ENCODE peak calls at places on chromosomes 13 and 19, in six cellular contexts. E is NCI-H146; D is activated CD4-positive, alpha-beta T cell treated with anti-CD3 and anti-CD28 coated beads for 48 hours; H is GF-D8; I is GM10248; F is hippocampal formation. T is an unnamed sample.

GRCh38 chr19:58477130-58477529 is 978 bp downstream of the ZNF446 start:
- DNase-seq in E (no peak), D (no peak), H (no peak), I (no peak), F (no peak), T (no peak)

GRCh38 chr19:5299137-5299536 is 41.5 kb downstream of the PTPRS start:
- DNase-seq in E (no peak), D (no peak), H (no peak), I (no peak), F (no peak), T (no peak)

GRCh38 chr19:49180659-49181058 is 23.1 kb downstream of the TRPM4 start:
- DNase-seq in E (no peak), D (no peak), H (no peak), I (no peak), F (no peak), T (no peak)

GRCh38 chr19:50321831-50322230 is 7.3 kb downstream of the KCNC3 start:
- DNase-seq in E (no peak), D (no peak), H (no peak), I (no peak), F (no peak), T (no peak)

GRCh38 chr19:43768273-43769050 is 12.3 kb downstream of the KCNN4 start:
- DNase-seq in E (no peak), D (no peak), H (peak; percentile 89), I (no peak), F (no peak), T (no peak)

GRCh38 chr13:36207672-36208071 is 6.7 kb downstream of the SOHLH2 start:
- DNase-seq in E (peak; percentile 27), D (no peak), H (no peak), I (no peak), F (no peak), T (no peak)

GRCh38 chr13:86946734-86947133 is 724.4 kb upstream of the SLITRK5 start:
- DNase-seq in E (no peak), D (no peak), H (no peak), I (no peak), F (no peak), T (peak; percentile 12)

GRCh38 chr13:32824671-32825070 is 191.6 kb upstream of the KL start:
- DNase-seq in E (no peak), D (no peak), H (no peak), I (no peak), F (no peak), T (peak; percentile 95)

GRCh38 chr13:85666356-85666755 is 132.9 kb downstream of the SLITRK6 start:
- DNase-seq in E (peak; percentile 97), D (no peak), H (no peak), I (no peak), F (no peak), T (no peak)

GRCh38 chr19:19053508-19054314 is 10.1 kb upstream of the SLC25A42 start:
- DNase-seq in E (peak; percentile 64), D (peak; percentile 62), H (no peak), I (peak; percentile 71), F (peak; percentile 24), T (no peak)

GRCh38 chr13:75458696-75459422 is 23.1 kb downstream of the TBC1D4 start:
- DNase-seq in E (peak; percentile 86), D (no peak), H (no peak), I (peak; percentile 64), F (no peak), T (no peak)

GRCh38 chr13:53137777-53138176 is 109.2 kb downstream of the OLFM4 start:
- DNase-seq in E (no peak), D (no peak), H (no peak), I (no peak), F (no peak), T (peak; percentile 18)

GRCh38 chr19:53131732-53132131 is 978 bp downstream of the ZNF415 start:
- DNase-seq in E (no peak), D (no peak), H (no peak), I (no peak), F (no peak), T (no peak)

GRCh38 chr13:36214163-36214921 is at the start of gene SOHLH2:
- DNase-seq in E (no peak), D (no peak), H (no peak), I (no peak), F (no peak), T (no peak)

GRCh38 chr19:14146789-14147216 is 10.4 kb upstream of the ASF1B start:
- DNase-seq in E (no peak), D (no peak), H (no peak), I (no peak), F (no peak), T (no peak)

GRCh38 chr19:5952193-5953033 is 25.5 kb downstream of the RANBP3 start:
- DNase-seq in E (no peak), D (no peak), H (no peak), I (no peak), F (no peak), T (no peak)

GRCh38 chr13:59099182-59099950 is 1064.4 kb downstream of the DIAPH3 start:
- DNase-seq in E (no peak), D (no peak), H (no peak), I (no peak), F (no peak), T (no peak)

GRCh38 chr19:29529646-29530548 is 4.1 kb downstream of the VSTM2B start:
- DNase-seq in E (no peak), D (peak; percentile 23), H (no peak), I (no peak), F (no peak), T (no peak)

GRCh38 chr19:46090444-46090843 is 34.0 kb downstream of the IGFL3 start:
- DNase-seq in E (no peak), D (no peak), H (no peak), I (no peak), F (no peak), T (no peak)

GRCh38 chr13:109781384-109782065 is 4.9 kb downstream of the IRS2 start:
- DNase-seq in E (no peak), D (no peak), H (no peak), I (no peak), F (no peak), T (no peak)

GRCh38 chr19:18803550-18804138 is 12.5 kb upstream of the COMP start:
- DNase-seq in E (no peak), D (no peak), H (no peak), I (no peak), F (no peak), T (no peak)

GRCh38 chr19:54478677-54479266 is 5.7 kb upstream of the CDC42EP5 start:
- DNase-seq in E (peak; percentile 56), D (peak; percentile 41), H (no peak), I (peak; percentile 50), F (peak; percentile 13), T (no peak)

GRCh38 chr13:99288069-99288468 is 19.1 kb downstream of the GPR183 start:
- DNase-seq in E (no peak), D (peak; percentile 81), H (no peak), I (peak; percentile 66), F (no peak), T (no peak)

GRCh38 chr13:28056970-28057712 is 43.2 kb downstream of the FLT3 start:
- DNase-seq in E (no peak), D (no peak), H (no peak), I (peak; percentile 45), F (no peak), T (no peak)

GRCh38 chr13:45328661-45329105 is 12.3 kb downstream of the TPT1 start:
- DNase-seq in E (no peak), D (no peak), H (no peak), I (no peak), F (no peak), T (no peak)

GRCh38 chr19:3163230-3163886 is 15.2 kb upstream of the S1PR4 start:
- DNase-seq in E (peak; percentile 57), D (peak; percentile 79), H (no peak), I (peak; percentile 90), F (peak; percentile 18), T (no peak)

GRCh38 chr13:100512422-100512821 is 76.2 kb downstream of the GGACT start:
- DNase-seq in E (peak; percentile 18), D (no peak), H (no peak), I (no peak), F (no peak), T (no peak)

GRCh38 chr19:10269333-10270179 is 1.4 kb upstream of the ICAM1 start:
- DNase-seq in E (peak; percentile 69), D (peak; percentile 94), H (peak; percentile 48), I (peak; percentile 82), F (peak; percentile 40), T (no peak)